ENCODE peak calls at places on chromosomes 3 and 15, in nine cellular contexts. Q, D, R, S, N, W, K, F and M are unnamed samples.

GRCh38 chr15:67783303-67783702 is 42.0 kb upstream of the SKOR1 start:
- DNase-seq in Q (peak; percentile 77), D (no peak), R (no peak), S (no peak), N (peak; percentile 61), W (peak; percentile 92), K (no peak), F (no peak), M (no peak)

GRCh38 chr3:43866529-43867353 is 176.0 kb downstream of the ABHD5 start:
- DNase-seq in Q (no peak), D (no peak), R (peak; percentile 89), S (peak; percentile 96), N (peak; percentile 28), W (no peak), K (peak; percentile 91), F (peak; percentile 91), M (peak; percentile 95)

GRCh38 chr3:120795017-120795648 is 52.6 kb downstream of the GTF2E1 start:
- DNase-seq in Q (peak; percentile 88), D (peak; percentile 80), R (peak; percentile 24), S (peak; percentile 31), N (peak; percentile 96), W (peak; percentile 72), K (peak; percentile 86), F (peak; percentile 78), M (peak; percentile 82)

GRCh38 chr3:50600141-50600753 is 11.3 kb downstream of the CISH start:
- DNase-seq in Q (no peak), D (no peak), R (no peak), S (no peak), N (no peak), W (no peak), K (no peak), F (no peak), M (no peak)

GRCh38 chr3:88657459-88657858 is 450.0 kb upstream of the EPHA3 start:
- DNase-seq in Q (no peak), D (no peak), R (no peak), S (no peak), N (no peak), W (no peak), K (no peak), F (no peak), M (no peak)

GRCh38 chr3:105401691-105402149 is 35.0 kb downstream of the ALCAM start:
- DNase-seq in Q (no peak), D (no peak), R (no peak), S (peak; percentile 75), N (no peak), W (no peak), K (peak; percentile 71), F (peak; percentile 91), M (peak; percentile 56)

GRCh38 chr3:99953596-99953995 is 135.9 kb downstream of the CMSS1 start:
- DNase-seq in Q (no peak), D (no peak), R (no peak), S (no peak), N (no peak), W (no peak), K (no peak), F (peak; percentile 58), M (no peak)

GRCh38 chr3:53073553-53074365 is 27.9 kb upstream of the SFMBT1 start:
- DNase-seq in Q (no peak), D (peak; percentile 60), R (no peak), S (no peak), N (no peak), W (no peak), K (no peak), F (no peak), M (no peak)

DNA sequence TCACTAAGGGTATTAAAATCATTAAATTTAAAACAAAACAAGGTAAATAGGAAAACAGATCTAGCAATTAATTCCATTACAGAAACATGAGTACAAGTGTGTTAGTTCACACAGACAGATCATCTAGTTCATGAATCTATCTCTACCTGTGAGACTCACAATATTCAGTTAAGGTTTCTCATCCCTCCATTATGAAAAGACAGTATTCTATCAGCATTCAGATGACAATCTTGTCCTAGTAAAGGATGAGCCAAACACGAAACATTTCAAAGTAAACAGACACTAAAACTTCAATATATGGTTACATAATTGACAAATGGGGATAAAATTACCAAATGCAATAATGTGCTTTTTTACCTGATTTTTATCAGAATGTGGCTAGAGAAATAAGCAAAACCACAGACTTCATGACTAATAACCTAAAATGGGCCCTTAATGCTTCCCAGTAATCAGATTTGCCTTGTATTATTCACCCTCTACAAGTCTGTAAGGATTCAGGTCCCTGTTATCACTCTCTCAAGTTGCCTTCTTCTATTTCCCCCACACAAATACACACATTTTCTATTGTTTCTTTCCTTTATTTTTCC is 126.8 kb downstream of the DLG1 start:
- DNase-seq in Q (no peak), D (no peak), R (no peak), S (no peak), N (no peak), W (no peak), K (peak; percentile 35), F (peak; percentile 75), M (peak; percentile 29)
- TF ChIP-seq CTCF in Q (no peak), D (no peak), R (no peak), S (no peak), N (no peak), W (no peak), K (no peak), F (no peak), M (no peak)

GRCh38 chr15:82530606-82531379 is 9.5 kb downstream of the RPS17 start:
- DNase-seq in Q (peak; percentile 93), D (peak; percentile 82), R (no peak), S (peak; percentile 22), N (peak; percentile 95), W (peak; percentile 75), K (peak; percentile 69), F (peak; percentile 60), M (peak; percentile 62)
- H3K4me3 ChIP-seq in Q (peak overlapping the region; percentile 21), D (no peak overlapping the region), R (peak overlapping the region; percentile 19), S (peak overlapping the region; percentile 50), N (no peak overlapping the region), W (peak overlapping the region; percentile 36), K (peak overlapping the region; percentile 28), F (no peak overlapping the region), M (no peak overlapping the region)

GRCh38 chr3:55183259-55183658 is 255.4 kb upstream of the LRTM1 start:
- DNase-seq in Q (no peak), D (no peak), R (no peak), S (no peak), N (no peak), W (no peak), K (no peak), F (no peak), M (no peak)

GRCh38 chr3:55177749-55178148 is 249.9 kb upstream of the LRTM1 start:
- DNase-seq in Q (no peak), D (no peak), R (no peak), S (no peak), N (no peak), W (no peak), K (no peak), F (peak; percentile 69), M (no peak)

GRCh38 chr3:55178336-55178735 is 250.5 kb upstream of the LRTM1 start:
- DNase-seq in Q (no peak), D (no peak), R (no peak), S (no peak), N (no peak), W (no peak), K (no peak), F (no peak), M (no peak)

GRCh38 chr3:55180161-55180560 is 252.3 kb upstream of the LRTM1 start:
- DNase-seq in Q (no peak), D (no peak), R (no peak), S (no peak), N (no peak), W (no peak), K (no peak), F (peak; percentile 63), M (no peak)

DNA sequence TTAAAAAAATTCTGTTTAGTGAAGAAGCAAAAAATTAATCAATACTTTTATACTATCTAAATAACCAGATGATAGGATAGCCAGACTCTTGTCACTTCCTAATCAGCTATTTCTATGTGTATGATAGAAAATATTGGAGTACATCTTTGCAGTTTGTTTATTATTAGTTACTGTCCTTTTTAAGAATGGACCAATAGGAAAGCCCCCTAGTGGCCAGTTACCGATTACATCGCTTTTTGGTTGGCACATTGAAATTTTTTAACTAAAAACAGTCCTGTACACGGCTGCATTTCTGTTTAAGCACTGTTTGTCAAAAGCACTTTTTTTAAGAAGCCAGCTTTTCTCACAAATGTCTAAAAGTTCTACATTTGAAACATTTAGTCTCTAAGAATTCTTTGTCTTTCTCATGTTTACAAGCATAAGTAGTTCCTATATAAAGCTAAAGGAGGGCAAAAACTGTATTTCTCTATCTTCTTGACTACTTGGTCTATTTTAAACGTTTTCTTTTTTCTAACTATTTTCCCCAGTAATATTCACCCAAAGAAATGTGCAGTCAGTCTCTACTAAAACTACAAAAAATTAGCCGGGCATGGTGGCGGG is 253.2 kb upstream of the LRTM1 start:
- DNase-seq in Q (peak; percentile 48), D (no peak), R (no peak), S (no peak), N (peak; percentile 58), W (peak; percentile 57), K (peak; percentile 73), F (no peak), M (peak; percentile 61)
- TF ChIP-seq CTCF in Q (peak; percentile 22), D (peak; percentile 45), R (peak; percentile 66), S (peak; percentile 76), N (peak; percentile 93), W (peak; percentile 69), K (peak; percentile 71), F (peak; percentile 73), M (peak; percentile 72)

GRCh38 chr3:184566441-184567414 is 5.1 kb downstream of the EPHB3 start:
- DNase-seq in Q (peak; percentile 79), D (no peak), R (no peak), S (no peak), N (no peak), W (no peak), K (no peak), F (no peak), M (no peak)

GRCh38 chr3:184564685-184565385 is 3.2 kb downstream of the EPHB3 start:
- DNase-seq in Q (no peak), D (no peak), R (no peak), S (no peak), N (no peak), W (no peak), K (no peak), F (no peak), M (no peak)

GRCh38 chr3:184563941-184564684 is 2.5 kb downstream of the EPHB3 start:
- DNase-seq in Q (no peak), D (no peak), R (no peak), S (no peak), N (peak; percentile 72), W (no peak), K (no peak), F (no peak), M (no peak)

GRCh38 chr3:184563569-184563925 is 2.0 kb downstream of the EPHB3 start:
- DNase-seq in Q (no peak), D (no peak), R (no peak), S (no peak), N (peak; percentile 71), W (no peak), K (no peak), F (no peak), M (no peak)

DNA sequence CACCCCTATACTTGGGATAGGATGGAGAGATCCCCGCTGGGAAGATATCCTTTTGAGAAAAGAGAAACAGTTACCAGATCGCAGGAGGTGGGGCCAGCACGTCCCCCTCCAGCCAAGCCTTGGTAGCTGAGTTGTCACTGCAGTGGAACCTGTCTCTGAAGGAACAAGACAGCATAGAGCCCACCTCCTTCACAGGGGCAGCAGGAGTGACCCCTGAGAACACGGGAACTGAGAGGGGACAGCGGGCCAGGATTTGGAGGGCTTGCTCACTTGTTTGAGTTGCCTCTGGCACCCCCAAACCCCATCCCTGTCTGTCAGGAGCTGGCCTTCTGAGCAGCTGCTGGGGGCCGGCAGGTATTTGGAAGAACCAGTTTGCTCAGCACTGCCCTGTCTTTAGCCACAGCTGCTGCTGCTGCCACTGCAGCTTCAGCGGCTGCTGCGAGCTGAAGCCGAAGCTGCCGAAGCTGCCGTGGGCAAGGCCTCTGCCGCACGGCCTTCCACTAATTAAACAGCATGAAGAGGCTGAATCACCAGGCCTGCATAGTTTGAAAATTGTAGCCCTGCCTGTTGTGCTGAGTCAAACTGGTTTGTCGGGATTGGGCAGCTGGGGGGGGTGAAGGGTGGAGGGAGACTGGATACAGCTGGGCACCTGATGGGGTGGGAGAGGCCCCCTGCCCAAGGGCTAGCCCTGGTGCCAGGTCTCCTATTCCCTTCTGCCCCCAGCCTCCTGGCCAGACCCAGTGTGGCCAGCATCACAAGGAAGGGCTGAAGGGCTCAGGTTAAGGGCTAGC is 4.0 kb downstream of the EPHB3 start:
- DNase-seq in Q (peak; percentile 73), D (no peak), R (peak; percentile 67), S (no peak), N (peak; percentile 68), W (no peak), K (peak; percentile 31), F (peak; percentile 94), M (peak; percentile 86)
- H3K4me3 ChIP-seq in Q (no peak overlapping the region), D (no peak overlapping the region), R (no peak overlapping the region), S (no peak overlapping the region), N (peak overlapping the region; percentile 98), W (no peak overlapping the region), K (no peak overlapping the region), F (no peak overlapping the region), M (no peak overlapping the region)